ENCODE peak calls at places on chromosomes 3 and 15, in five cellular contexts. U, F, T, K and E are unnamed samples.
A peak's percentile ranks its signal among the peaks of the same experiment; 100 is the strongest.

GRCh38 chr3:57952208-57952631 is 56.0 kb upstream of the FLNB start:
- DNase-seq in T (no peak), F (no peak), K (peak; percentile 60), U (no peak), E (no peak)

GRCh38 chr3:114669614-114670013 is 375.8 kb downstream of the TIGIT start:
- DNase-seq in T (no peak), U (no peak), K (no peak), F (no peak), E (no peak)

GRCh38 chr15:87573534-87573933 is 683.0 kb downstream of the NTRK3 start:
- DNase-seq in U (no peak), T (no peak), F (no peak), K (no peak), E (no peak)

GRCh38 chr3:52190294-52190841 is 7.6 kb upstream of the ALAS1 start:
- DNase-seq in K (no peak), T (no peak), F (no peak), U (no peak), E (no peak)

GRCh38 chr15:35170216-35170615 is 85.1 kb upstream of the NANOGP8 start:
- DNase-seq in K (no peak), T (no peak), U (no peak), F (no peak), E (no peak)

GRCh38 chr3:139129892-139130291 is 85.2 kb upstream of the PRR23C start:
- DNase-seq in F (no peak), U (no peak), T (no peak), K (no peak), E (no peak)

GRCh38 chr3:148605551-148605950 is 92.2 kb upstream of the AGTR1 start:
- DNase-seq in T (no peak), U (no peak), F (no peak), K (no peak), E (no peak)

GRCh38 chr3:115648559-115648958 is 25.2 kb downstream of the GAP43 start:
- DNase-seq in T (no peak), K (peak; percentile 21), U (peak; percentile 25), F (no peak), E (no peak)

GRCh38 chr3:186456636-186457265 is 87.4 kb downstream of the CRYGS start:
- DNase-seq in F (no peak), U (no peak), K (no peak), T (no peak), E (no peak)

GRCh38 chr15:60372756-60373155 is 25.0 kb downstream of the ANXA2 start:
- DNase-seq in U (no peak), K (no peak), F (no peak), T (no peak), E (no peak)

GRCh38 chr3:55000546-55000945 is 72.7 kb upstream of the LRTM1 start:
- DNase-seq in F (no peak), U (peak; percentile 64), T (peak; percentile 39), K (peak; percentile 71), E (no peak)

GRCh38 chr15:31263751-31264533 is 62.7 kb upstream of the KLF13 start:
- DNase-seq in U (no peak), F (peak; percentile 83), K (no peak), T (no peak), E (peak; percentile 61)

GRCh38 chr3:26406636-26407035 is 215.9 kb upstream of the LRRC3B start:
- DNase-seq in U (no peak), F (no peak), T (no peak), K (no peak), E (no peak)

GRCh38 chr3:31839144-31839917 is 141.7 kb downstream of the OSBPL10 start:
- DNase-seq in U (no peak), F (no peak), K (no peak), T (no peak), E (no peak)

GRCh38 chr15:81619002-81619401 is 245.0 kb upstream of the TMC3 start:
- DNase-seq in T (no peak), U (no peak), K (no peak), F (no peak), E (no peak)

GRCh38 chr15:67097893-67098740 is 32.7 kb downstream of the SMAD3 start:
- DNase-seq in T (no peak), K (peak; percentile 91), F (peak; percentile 65), U (no peak), E (no peak)

GRCh38 chr3:102085431-102086226 is 236.3 kb downstream of the NFKBIZ start:
- DNase-seq in T (no peak), F (peak; percentile 48), U (no peak), K (no peak), E (no peak)

GRCh38 chr15:42203891-42204290 is 4.2 kb downstream of the VPS39 start:
- DNase-seq in F (no peak), T (no peak), U (peak; percentile 41), K (no peak), E (no peak)

GRCh38 chr3:126472277-126473006 is 3.2 kb downstream of the ZXDC start:
- DNase-seq in U (peak; percentile 82), T (peak; percentile 8), K (peak; percentile 41), F (no peak), E (no peak)

GRCh38 chr3:160401301-160402095 is 2.0 kb downstream of the SMC4 start:
- DNase-seq in U (peak; percentile 41), T (no peak), K (peak; percentile 48), F (no peak), E (no peak)

GRCh38 chr3:187999821-188000220 is 154.1 kb upstream of the LPP start:
- DNase-seq in F (peak; percentile 43), K (no peak), U (no peak), T (no peak), E (peak; percentile 52)

GRCh38 chr15:69394556-69395282 is 19.4 kb upstream of the KIF23 start:
- DNase-seq in K (no peak), U (no peak), F (peak; percentile 93), T (no peak), E (peak; percentile 62)

GRCh38 chr15:35533130-35534110 is 12.5 kb downstream of the DPH6 start:
- DNase-seq in K (peak; percentile 45), U (peak; percentile 61), T (no peak), F (no peak), E (no peak)

GRCh38 chr3:57060089-57060829 is at the start of gene SPATA12:
- DNase-seq in F (no peak), T (peak; percentile 20), U (peak; percentile 80), K (peak; percentile 52), E (no peak)

GRCh38 chr3:52238193-52238760 is 681 bp downstream of the TWF2 start:
- DNase-seq in F (no peak), K (no peak), T (no peak), U (no peak), E (no peak)

GRCh38 chr3:49940667-49941249 is 808 bp downstream of the RBM6 start:
- DNase-seq in K (no peak), T (no peak), U (no peak), F (no peak), E (no peak)

GRCh38 chr15:48500595-48500994 is 144.9 kb downstream of the FBN1 start:
- DNase-seq in F (no peak), U (no peak), K (no peak), T (no peak), E (no peak)

GRCh38 chr3:178193846-178194245 is 342.4 kb upstream of the KCNMB2 start:
- DNase-seq in T (no peak), U (no peak), K (no peak), F (no peak), E (no peak)

GRCh38 chr3:3296858-3297430 is 117.5 kb upstream of the CRBN start:
- DNase-seq in K (no peak), F (no peak), U (no peak), T (no peak), E (peak; percentile 33)

GRCh38 chr3:185959609-185960517 is 22.0 kb upstream of the TRA2B start:
- DNase-seq in K (peak; percentile 76), T (no peak), F (no peak), U (no peak), E (peak; percentile 33)

GRCh38 chr3:123605789-123606234 is 21.0 kb upstream of the HACD2 start:
- DNase-seq in T (no peak), K (no peak), U (no peak), F (no peak), E (no peak)

GRCh38 chr3:133038089-133038730 is at the start of gene TMEM108:
- DNase-seq in U (peak; percentile 37), T (peak; percentile 89), F (peak; percentile 64), K (peak; percentile 5), E (no peak)

GRCh38 chr3:150083653-150084037 is 113.0 kb upstream of the PFN2 start:
- DNase-seq in F (no peak), K (no peak), T (peak; percentile 97), U (no peak), E (no peak)